ENCODE peak calls at places on chromosomes 4 and X, in six cellular contexts. One of them, this sample, is unnamed.

GRCh38 chrX:126272795-126273497 is 106.9 kb upstream of the DCAF12L2 start:
- DNase-seq in activated CD4-positive, CD25-positive, alpha-beta regulatory T cell: no peak
- DNase-seq in pancreas: peak
- DNase-seq in T-helper 1 cell: no peak
- DNase-seq in astrocyte of the spinal cord: no peak
- DNase-seq in NCI-H748 treated with DMSO at 0.1 percent for 48 hours: no peak
- DNase-seq in this sample: no peak

GRCh38 chr4:183155450-183156184 is 56.6 kb downstream of the WWC2 start:
- DNase-seq in astrocyte of the spinal cord: no peak
- DNase-seq in NCI-H748 treated with DMSO at 0.1 percent for 48 hours: no peak
- DNase-seq in activated CD4-positive, CD25-positive, alpha-beta regulatory T cell: no peak
- DNase-seq in pancreas: no peak
- DNase-seq in T-helper 1 cell: no peak
- DNase-seq in this sample: no peak

GRCh38 chr4:149145803-149146202 is 669.8 kb downstream of the IQCM start:
- DNase-seq in T-helper 1 cell: no peak
- DNase-seq in activated CD4-positive, CD25-positive, alpha-beta regulatory T cell: no peak
- DNase-seq in astrocyte of the spinal cord: peak
- DNase-seq in NCI-H748 treated with DMSO at 0.1 percent for 48 hours: no peak
- DNase-seq in pancreas: no peak
- DNase-seq in this sample: no peak

GRCh38 chrX:14409341-14409740 is 120.0 kb upstream of the GLRA2 start:
- DNase-seq in activated CD4-positive, CD25-positive, alpha-beta regulatory T cell: no peak
- DNase-seq in T-helper 1 cell: no peak
- DNase-seq in NCI-H748 treated with DMSO at 0.1 percent for 48 hours: peak
- DNase-seq in astrocyte of the spinal cord: peak
- DNase-seq in pancreas: no peak
- DNase-seq in this sample: no peak

GRCh38 chr4:1199556-1200331 is 27.4 kb upstream of the SPON2 start:
- DNase-seq in pancreas: peak
- DNase-seq in NCI-H748 treated with DMSO at 0.1 percent for 48 hours: no peak
- DNase-seq in T-helper 1 cell: no peak
- DNase-seq in astrocyte of the spinal cord: no peak
- DNase-seq in activated CD4-positive, CD25-positive, alpha-beta regulatory T cell: no peak
- DNase-seq in this sample: no peak

GRCh38 chrX:14508025-14508690 is 21.2 kb upstream of the GLRA2 start:
- DNase-seq in NCI-H748 treated with DMSO at 0.1 percent for 48 hours: no peak
- DNase-seq in pancreas: no peak
- DNase-seq in astrocyte of the spinal cord: no peak
- DNase-seq in activated CD4-positive, CD25-positive, alpha-beta regulatory T cell: no peak
- DNase-seq in T-helper 1 cell: no peak
- DNase-seq in this sample: no peak

GRCh38 chrX:30513284-30513683 is 64.3 kb downstream of the TASL start:
- DNase-seq in activated CD4-positive, CD25-positive, alpha-beta regulatory T cell: no peak
- DNase-seq in astrocyte of the spinal cord: no peak
- DNase-seq in pancreas: no peak
- DNase-seq in NCI-H748 treated with DMSO at 0.1 percent for 48 hours: no peak
- DNase-seq in T-helper 1 cell: no peak
- DNase-seq in this sample: peak

GRCh38 chr4:18777190-18777589 is 755.6 kb upstream of the LCORL start:
- DNase-seq in pancreas: no peak
- DNase-seq in astrocyte of the spinal cord: no peak
- DNase-seq in activated CD4-positive, CD25-positive, alpha-beta regulatory T cell: no peak
- DNase-seq in T-helper 1 cell: no peak
- DNase-seq in NCI-H748 treated with DMSO at 0.1 percent for 48 hours: no peak
- DNase-seq in this sample: no peak

GRCh38 chr4:15963001-15963451 is at the start of gene FGFBP2:
- DNase-seq in T-helper 1 cell: no peak
- DNase-seq in activated CD4-positive, CD25-positive, alpha-beta regulatory T cell: no peak
- DNase-seq in pancreas: no peak
- DNase-seq in astrocyte of the spinal cord: peak
- DNase-seq in NCI-H748 treated with DMSO at 0.1 percent for 48 hours: no peak
- DNase-seq in this sample: peak

GRCh38 chrX:51098046-51098445 is 187.5 kb downstream of the BMP15 start:
- DNase-seq in NCI-H748 treated with DMSO at 0.1 percent for 48 hours: no peak
- DNase-seq in pancreas: no peak
- DNase-seq in astrocyte of the spinal cord: no peak
- DNase-seq in activated CD4-positive, CD25-positive, alpha-beta regulatory T cell: no peak
- DNase-seq in T-helper 1 cell: no peak
- DNase-seq in this sample: no peak

GRCh38 chrX:13372203-13372980 is 52.5 kb upstream of the ATXN3L start:
- DNase-seq in T-helper 1 cell: no peak
- DNase-seq in pancreas: no peak
- DNase-seq in astrocyte of the spinal cord: no peak
- DNase-seq in activated CD4-positive, CD25-positive, alpha-beta regulatory T cell: no peak
- DNase-seq in NCI-H748 treated with DMSO at 0.1 percent for 48 hours: no peak
- DNase-seq in this sample: no peak

This sample was measured in NCI-H526.